ENCODE peak calls at places on chromosomes 1 and 21, in four cellular contexts. E is astrocyte of the spinal cord; P is EL; T is stimulated activated effector memory CD8-positive, alpha-beta T cell treated with anti-CD3 and anti-CD28 coated beads, Interleukin-12 subunit alpha, Interleukin-12 subunit beta, amount 100 ng/mL, for 72 hours. M is an unnamed sample.

GRCh38 chr1:228018125-228018398 is 11.3 kb downstream of the WNT3A start:
- DNase-seq in T (no peak), E (no peak), P (no peak), M (no peak)

GRCh38 chr1:240128361-240128760 is 36.7 kb downstream of the FMN2 start:
- DNase-seq in E (no peak), T (no peak), P (no peak), M (no peak)

GRCh38 chr1:100528861-100529260 is 9.1 kb upstream of the GPR88 start:
- DNase-seq in E (peak; percentile 80), T (no peak), P (no peak), M (no peak)

GRCh38 chr1:21175670-21176581 is 771 bp downstream of the EIF4G3 start:
- DNase-seq in P (peak; percentile 46), E (peak; percentile 33), T (peak; percentile 72), M (peak; percentile 50)

GRCh38 chr1:37410815-37411214 is 63.6 kb upstream of the ZC3H12A start:
- DNase-seq in T (no peak), P (no peak), E (peak; percentile 5), M (peak; percentile 34)

GRCh38 chr21:41926068-41926806 is 27.6 kb downstream of the C2CD2 start:
- DNase-seq in E (peak; percentile 73), P (peak; percentile 45), T (peak; percentile 67), M (peak; percentile 37)

GRCh38 chr1:996851-997727 is 2.8 kb downstream of the HES4 start:
- DNase-seq in E (no peak), T (no peak), P (no peak), M (no peak)

GRCh38 chr1:151581946-151582345 is 29.9 kb upstream of the SNX27 start:
- DNase-seq in E (no peak), P (no peak), T (no peak), M (no peak)

GRCh38 chr1:47554082-47554481 is 116.2 kb downstream of the FOXD2 start:
- DNase-seq in T (no peak), P (no peak), E (no peak), M (no peak)